ENCODE peak calls at places on chromosome 11, in five cellular contexts. I, O, F, N and K are unnamed samples.

GRCh38 chr11:12717851-12718291 is 43.6 kb downstream of the TEAD1 start:
- DNase-seq in N (no peak), F (no peak), O (no peak), I (peak; percentile 76), K (no peak)

GRCh38 chr11:12160680-12161079 is 50.3 kb downstream of the MICAL2 start:
- DNase-seq in F (no peak), I (no peak), N (peak; percentile 50), O (no peak), K (no peak)

GRCh38 chr11:78231962-78232459 is 43.3 kb downstream of the USP35 start:
- DNase-seq in N (peak; percentile 67), O (no peak), F (no peak), I (peak; percentile 20), K (no peak)

GRCh38 chr11:115418081-115418480 is 86.1 kb downstream of the CADM1 start:
- DNase-seq in F (no peak), O (no peak), I (no peak), N (no peak), K (no peak)

GRCh38 chr11:47617417-47617809 is 23.2 kb upstream of the C1QTNF4 start:
- DNase-seq in N (peak; percentile 46), F (no peak), O (no peak), I (no peak), K (no peak)

GRCh38 chr11:45921561-45922424 is 663 bp upstream of the LARGE2 start:
- DNase-seq in F (no peak), I (no peak), N (no peak), O (peak; percentile 96), K (no peak)

GRCh38 chr11:128058580-128059208 is 528.7 kb downstream of the ETS1 start:
- DNase-seq in N (no peak), I (no peak), F (no peak), O (no peak), K (no peak)

GRCh38 chr11:83628622-83629347 is 342.6 kb upstream of the CCDC90B start:
- DNase-seq in O (no peak), F (no peak), I (no peak), N (no peak), K (no peak)

GRCh38 chr11:119920666-119921065 is 191.7 kb upstream of the NECTIN1 start:
- DNase-seq in F (no peak), N (no peak), O (no peak), I (no peak), K (no peak)

GRCh38 chr11:67024966-67025365 is 2.0 kb downstream of the SYT12 start:
- DNase-seq in F (no peak), N (no peak), O (no peak), I (no peak), K (no peak)

GRCh38 chr11:73956876-73957653 is 6.2 kb downstream of the DNAJB13 start:
- DNase-seq in N (no peak), F (no peak), O (no peak), I (no peak), K (no peak)

GRCh38 chr11:121112498-121113455 is 11.7 kb downstream of the TECTA start:
- DNase-seq in F (peak; percentile 35), N (peak; percentile 85), I (peak; percentile 56), O (peak; percentile 70), K (peak; percentile 60)

GRCh38 chr11:72224587-72225410 is at the start of gene INPPL1:
- DNase-seq in F (no peak), I (peak; percentile 35), N (peak; percentile 58), O (peak; percentile 66), K (peak; percentile 58)

GRCh38 chr11:34536056-34536455 is 22.5 kb upstream of the ELF5 start:
- DNase-seq in N (no peak), O (no peak), I (no peak), F (no peak), K (no peak)

GRCh38 chr11:90228056-90228455 is 5.2 kb upstream of the CHORDC1 start:
- DNase-seq in N (no peak), I (no peak), O (no peak), F (no peak), K (no peak)

GRCh38 chr11:47181271-47181670 is 4.6 kb upstream of the ARFGAP2 start:
- DNase-seq in N (no peak), F (no peak), I (no peak), O (no peak), K (no peak)

GRCh38 chr11:4191031-4191571 is 96.5 kb downstream of the RRM1 start:
- DNase-seq in O (peak; percentile 11), I (no peak), F (no peak), N (no peak), K (no peak)

GRCh38 chr11:65817815-65818680 is 15.7 kb upstream of the SNX32 start:
- DNase-seq in I (peak; percentile 82), F (peak; percentile 76), N (peak; percentile 91), O (peak; percentile 93), K (peak; percentile 99)

DNA sequence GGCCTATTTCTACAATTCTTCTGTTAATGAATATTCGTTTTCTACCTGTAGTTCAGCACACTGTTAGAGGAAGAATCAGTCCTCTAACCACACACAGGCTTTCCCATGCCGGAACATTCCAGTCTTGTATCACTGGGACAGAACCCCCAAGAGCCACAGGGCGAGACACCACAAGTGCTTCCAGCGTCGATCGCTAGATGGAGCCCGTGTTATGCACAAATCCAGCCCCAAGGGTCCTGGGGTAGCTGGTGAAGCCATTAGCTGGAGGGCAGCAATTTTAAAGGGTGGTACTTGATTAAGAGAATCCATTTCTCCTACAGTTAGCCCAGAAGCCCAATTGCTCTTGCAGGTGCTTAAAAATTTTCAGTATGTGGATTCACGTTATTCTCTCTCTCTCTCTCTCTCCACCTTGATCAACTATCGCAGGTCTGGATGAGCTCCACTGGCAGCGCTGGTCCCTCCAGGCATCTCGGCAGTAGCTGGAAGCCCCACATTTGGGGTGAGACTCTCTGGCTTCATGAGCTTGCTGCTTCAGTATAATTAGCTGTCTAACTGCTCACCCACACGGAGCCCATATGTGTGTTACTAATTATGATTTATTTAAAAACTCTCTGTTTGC is 148.2 kb upstream of the SNX19 start:
- DNase-seq in F (peak; percentile 13), N (peak; percentile 72), I (peak; percentile 43), O (peak; percentile 40), K (peak; percentile 82)
- TF ChIP-seq CTCF in F (peak; percentile 72), N (peak; percentile 90), I (peak; percentile 97), O (peak; percentile 74), K (peak; percentile 72)

GRCh38 chr11:62298975-62299374 is at the start of gene SCGB1D4:
- DNase-seq in O (no peak), N (no peak), I (no peak), F (no peak), K (no peak)

GRCh38 chr11:62295504-62295903 is 3.4 kb downstream of the SCGB1D4 start:
- DNase-seq in N (peak; percentile 53), O (no peak), I (peak; percentile 17), F (no peak), K (peak; percentile 54)
- TF ChIP-seq CTCF in N (no peak), O (no peak), I (no peak), F (no peak), K (no peak)

GRCh38 chr11:13970986-13971385 is 8.5 kb downstream of the SPON1 start:
- DNase-seq in N (no peak), F (peak; percentile 24), I (peak; percentile 23), O (no peak), K (peak; percentile 16)
- TF ChIP-seq CTCF in N (no peak), F (peak; percentile 76), I (peak; percentile 93), O (peak; percentile 22), K (no peak)

GRCh38 chr11:10371926-10372641 is 67.2 kb downstream of the ADM start:
- DNase-seq in N (no peak), F (no peak), O (no peak), I (no peak), K (no peak)

GRCh38 chr11:10365045-10365444 is 60.2 kb downstream of the ADM start:
- DNase-seq in O (no peak), F (no peak), I (no peak), N (no peak), K (no peak)

GRCh38 chr11:10366568-10367331 is 61.9 kb downstream of the ADM start:
- DNase-seq in F (peak; percentile 92), O (peak; percentile 87), I (peak; percentile 93), N (peak; percentile 100), K (peak; percentile 85)
- TF ChIP-seq CTCF in F (peak; percentile 99), O (peak; percentile 89), I (peak; percentile 97), N (peak; percentile 96), K (peak; percentile 69)

DNA sequence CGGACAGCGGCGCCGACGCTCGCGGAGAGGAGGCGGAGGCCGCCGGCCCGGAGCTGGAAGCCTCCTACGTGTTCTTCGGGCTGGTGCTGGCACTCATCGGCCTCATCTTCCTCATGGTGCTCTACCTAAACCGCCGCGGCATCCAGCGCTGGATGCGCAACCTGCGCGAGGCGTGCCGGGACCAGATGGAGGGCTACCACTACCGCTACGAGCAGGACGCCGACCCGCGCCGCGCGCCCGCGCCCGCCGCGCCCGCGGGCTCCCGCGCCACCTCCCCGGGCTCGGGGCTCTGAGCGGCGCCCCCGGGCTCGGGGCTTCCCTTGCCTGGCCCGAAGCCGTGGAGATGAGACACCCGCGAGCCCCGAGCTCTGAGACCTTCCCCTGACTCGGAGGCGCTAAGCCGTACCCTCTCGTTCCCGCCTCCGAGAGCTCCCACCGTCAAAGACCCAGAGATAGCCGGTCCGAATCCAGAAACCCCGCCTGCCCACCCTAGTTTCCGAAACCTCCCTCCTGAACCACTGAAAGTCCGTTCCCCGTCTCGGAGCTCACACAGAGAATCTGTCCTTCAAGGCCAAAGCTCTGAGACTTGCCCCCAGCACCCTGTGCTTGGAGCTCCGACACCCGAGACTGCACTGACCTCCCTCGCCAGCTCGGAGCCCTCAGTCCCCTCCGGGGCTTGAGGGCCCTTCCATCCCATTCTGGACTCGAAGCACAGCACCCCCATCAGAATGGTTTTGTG is 1.5 kb downstream of the TPBGL start:
- DNase-seq in F (no peak), N (no peak), I (no peak), O (no peak), K (no peak)
- TF ChIP-seq CTCF in F (no peak), N (no peak), I (no peak), O (peak; percentile 11), K (peak; percentile 11)

GRCh38 chr11:14789879-14790484 is 102.0 kb downstream of the CYP2R1 start:
- DNase-seq in F (no peak), I (no peak), N (peak; percentile 41), O (no peak), K (no peak)
- TF ChIP-seq CTCF in F (peak; percentile 33), I (peak; percentile 63), N (peak; percentile 52), O (peak; percentile 56), K (no peak)

GRCh38 chr11:17564687-17565042 is 17.6 kb downstream of the OTOG start:
- DNase-seq in N (no peak), F (no peak), I (no peak), O (no peak), K (no peak)
- TF ChIP-seq CTCF in N (peak; percentile 15), F (peak; percentile 41), I (peak; percentile 33), O (no peak), K (peak; percentile 35)

GRCh38 chr11:103609117-103610066 is 427.0 kb upstream of the DDI1 start:
- DNase-seq in O (peak; percentile 2), N (peak; percentile 98), F (peak; percentile 78), I (peak; percentile 87), K (peak; percentile 18)
- TF ChIP-seq CTCF in O (no peak), N (peak; percentile 87), F (peak; percentile 85), I (peak; percentile 66), K (peak; percentile 32)